ENCODE peak calls at places on chromosomes 12 and 14, in five cellular contexts. M is thoracic aorta, R is right lobe of liver, A is skeletal muscle cell, X is SK-N-SH. O is an unnamed sample.

GRCh38 chr12:22083167-22083566 is 37.1 kb downstream of the CMAS start:
- DNase-seq in R (no peak), M (no peak), X (no peak), A (no peak), O (peak)

GRCh38 chr12:129900306-129900705 is 3.5 kb downstream of the TMEM132D start:
- DNase-seq in M (no peak), A (no peak), X (no peak), R (no peak), O (no peak)

GRCh38 chr12:108734200-108734906 is 3.0 kb upstream of the CORO1C start:
- DNase-seq in A (peak), M (peak), X (no peak), R (peak), O (peak)

GRCh38 chr14:103692159-103692558 is 23.1 kb downstream of the XRCC3 start:
- DNase-seq in A (no peak), R (no peak), M (no peak), X (no peak), O (no peak)

GRCh38 chr14:26820101-26820500 is 222.3 kb upstream of the NOVA1 start:
- DNase-seq in M (no peak), X (no peak), A (peak), R (no peak), O (no peak)

GRCh38 chr12:52433501-52434095 is 573 bp downstream of the KRT75 start:
- DNase-seq in X (no peak), R (no peak), M (no peak), A (no peak), O (no peak)

GRCh38 chr12:57143454-57143853 is 4.0 kb downstream of the LRP1-AS start:
- DNase-seq in R (no peak), M (no peak), X (no peak), A (no peak), O (no peak)

GRCh38 chr14:40393143-40393542 is 960.9 kb upstream of the FBXO33 start:
- DNase-seq in R (no peak), M (no peak), X (no peak), A (no peak), O (no peak)

GRCh38 chr14:44833376-44833775 is 128.4 kb downstream of the KLHL28 start:
- DNase-seq in M (no peak), X (no peak), R (no peak), A (peak), O (no peak)

GRCh38 chr12:9109737-9110491 is 5.8 kb downstream of the A2M start:
- DNase-seq in X (no peak), A (no peak), M (no peak), R (no peak), O (no peak)

GRCh38 chr14:60217713-60218112 is 31.3 kb upstream of the PPM1A start:
- DNase-seq in X (no peak), M (no peak), A (no peak), R (no peak), O (no peak)

GRCh38 chr12:52085682-52086180 is 6.2 kb downstream of the SMIM41 start:
- DNase-seq in A (no peak), R (peak), X (peak), M (no peak), O (no peak)

GRCh38 chr12:124842800-124843510 is 20.7 kb downstream of the SCARB1 start:
- DNase-seq in A (no peak), M (no peak), X (no peak), R (no peak), O (peak)

GRCh38 chr14:93304771-93305170 is 28.1 kb downstream of the BTBD7 start:
- DNase-seq in R (no peak), A (no peak), M (no peak), X (no peak), O (peak)

GRCh38 chr14:89773644-89774316 is 180.8 kb downstream of the EFCAB11 start:
- DNase-seq in R (peak), M (no peak), X (no peak), A (no peak), O (peak)

GRCh38 chr14:51554339-51554920 is 97.3 kb upstream of the FRMD6 start:
- DNase-seq in R (no peak), M (no peak), A (peak), X (no peak), O (no peak)

GRCh38 chr14:24216345-24216699 is 456 bp upstream of the MDP1 start:
- DNase-seq in X (no peak), M (no peak), A (no peak), R (no peak), O (no peak)
- H3K4me3 ChIP-seq in X (peak), M (peak), A (peak), R (no peak), O (no peak)

GRCh38 chr14:96797188-96797942 is at the start of gene VRK1:
- DNase-seq in R (peak), M (peak), A (peak), X (peak), O (peak)

GRCh38 chr14:96799489-96800056 is 2.4 kb downstream of the VRK1 start:
- DNase-seq in X (no peak), R (no peak), A (no peak), M (no peak), O (peak)

GRCh38 chr14:96797943-96798349 is 764 bp downstream of the VRK1 start:
- DNase-seq in A (no peak), R (no peak), X (peak), M (no peak), O (no peak)

GRCh38 chr14:96795443-96795842 is 1.7 kb upstream of the VRK1 start:
- DNase-seq in M (no peak), X (no peak), R (no peak), A (no peak), O (no peak)

DNA sequence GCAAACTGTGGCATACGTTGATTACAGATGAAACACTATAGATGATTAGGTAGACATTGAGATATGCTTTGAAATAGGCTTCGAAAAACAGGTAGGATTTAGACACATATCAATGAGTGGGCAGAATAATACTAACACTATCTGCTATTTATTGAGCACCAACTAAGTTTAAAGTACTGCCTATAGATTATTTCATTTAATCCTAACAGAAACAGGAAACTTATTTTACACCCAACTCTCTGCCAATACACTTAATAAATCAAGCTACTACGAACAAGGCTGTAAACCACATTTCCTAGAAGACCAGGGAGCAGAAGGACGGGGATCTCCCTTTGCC is 363 bp upstream of the VRK1 start:
- DNase-seq in X (no peak), M (no peak), R (no peak), A (no peak), O (no peak)
- H3K4me3 ChIP-seq in X (no peak), M (peak), R (no peak), A (no peak), O (no peak)

GRCh38 chr12:77835982-77836381 is 5.3 kb downstream of the NAV3 start:
- DNase-seq in M (no peak), A (no peak), X (no peak), R (no peak), O (no peak)

GRCh38 chr12:77834618-77835017 is 3.9 kb downstream of the NAV3 start:
- DNase-seq in A (no peak), M (no peak), X (no peak), R (no peak), O (no peak)

GRCh38 chr12:77830952-77831351 is 258 bp downstream of the NAV3 start:
- DNase-seq in R (no peak), X (no peak), A (no peak), M (no peak), O (no peak)

GRCh38 chr12:77833329-77833728 is 2.6 kb downstream of the NAV3 start:
- DNase-seq in A (no peak), R (no peak), M (no peak), X (no peak), O (no peak)

GRCh38 chr12:77830502-77830901 is at the start of gene NAV3:
- DNase-seq in M (no peak), X (no peak), R (no peak), A (peak), O (no peak)
- H3K4me3 ChIP-seq in M (no peak), X (no peak), R (no peak), A (no peak), O (no peak)

GRCh38 chr12:7091660-7092228 is 501 bp downstream of the C1R start:
- DNase-seq in X (no peak), M (no peak), A (no peak), R (peak), O (no peak)

GRCh38 chr12:7091171-7091570 is 1.1 kb downstream of the C1R start:
- DNase-seq in X (no peak), M (no peak), A (no peak), R (peak), O (no peak)

GRCh38 chr12:7092229-7092985 is at the start of gene C1R:
- DNase-seq in X (peak), A (peak), M (peak), R (peak), O (peak)

GRCh38 chr12:7089196-7089871 is 2.9 kb downstream of the C1R start:
- DNase-seq in M (no peak), R (no peak), X (no peak), A (no peak), O (no peak)

GRCh38 chr12:7090222-7090998 is 1.8 kb downstream of the C1R start:
- DNase-seq in R (peak), M (no peak), A (no peak), X (no peak), O (no peak)
- H3K4me3 ChIP-seq in R (peak), M (peak), A (no peak), X (no peak), O (no peak)

DNA sequence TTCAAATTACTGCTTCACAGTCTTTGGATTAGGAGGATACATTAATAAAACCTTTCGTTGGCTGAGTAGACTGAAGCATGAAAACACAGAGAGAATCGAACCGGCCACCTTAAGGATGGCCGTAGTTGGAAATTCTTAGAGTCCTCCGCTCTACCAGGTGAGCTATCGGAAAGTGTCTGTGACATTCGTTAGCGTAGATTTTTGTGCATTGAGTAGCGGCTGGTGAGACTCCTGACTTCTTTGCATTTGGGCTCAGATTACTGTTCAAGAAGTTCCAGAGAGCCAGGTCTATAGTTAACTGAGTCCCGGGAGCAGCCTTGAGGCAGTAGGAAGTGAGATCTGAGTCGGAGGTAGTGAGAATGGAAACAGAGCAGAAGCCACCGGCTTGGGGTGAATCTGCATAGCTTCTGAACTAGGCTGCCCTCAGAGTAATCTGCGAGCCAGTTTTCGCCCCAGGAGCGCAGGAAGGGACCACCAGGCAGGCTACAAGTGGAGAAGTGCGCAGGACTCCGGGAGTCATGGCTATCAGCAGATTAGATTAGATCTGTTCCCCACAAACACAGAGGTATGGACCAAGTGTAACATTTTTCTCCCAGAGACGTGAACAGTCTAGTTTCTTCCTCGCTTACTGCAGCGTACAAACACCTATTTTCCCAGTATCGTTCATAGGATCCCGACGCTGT is 11.0 kb downstream of the OR6S1 start:
- DNase-seq in X (no peak), M (no peak), A (no peak), R (no peak), O (peak)
- H3K4me3 ChIP-seq in X (peak), M (peak), A (peak), R (no peak), O (peak)

O was measured in small intestine.